ENCODE peak calls at places on chromosomes 16 and 17, in four cellular contexts. A, M, K and T are unnamed samples.

GRCh38 chr16:2333772-2334379 is 6.7 kb downstream of the ABCA3 start:
- DNase-seq in A (no peak), M (no peak), K (no peak), T (no peak)

GRCh38 chr17:40109471-40109824 is 9.1 kb upstream of the NR1D1 start:
- DNase-seq in A (no peak), M (no peak), K (no peak), T (no peak)

GRCh38 chr16:9003322-9003721 is 39.6 kb upstream of the USP7 start:
- DNase-seq in A (no peak), M (peak), K (no peak), T (no peak)

GRCh38 chr16:70529051-70529777 is 5.6 kb downstream of the SF3B3 start:
- DNase-seq in A (no peak), M (no peak), K (peak), T (no peak)

GRCh38 chr16:88552166-88552565 is 18.0 kb upstream of the ZC3H18 start:
- DNase-seq in A (no peak), M (no peak), K (no peak), T (no peak)

GRCh38 chr17:77666881-77667395 is 291.6 kb upstream of the TNRC6C start:
- DNase-seq in A (no peak), M (no peak), K (peak), T (no peak)

GRCh38 chr17:73474370-73474988 is 162.7 kb upstream of the CDC42EP4 start:
- DNase-seq in A (peak), M (peak), K (no peak), T (no peak)

GRCh38 chr17:32684087-32684828 is 192.7 kb downstream of the MYO1D start:
- DNase-seq in A (no peak), M (no peak), K (no peak), T (no peak)

GRCh38 chr16:85197611-85198566 is 85.6 kb upstream of the CIBAR2 start:
- DNase-seq in A (no peak), M (no peak), K (no peak), T (no peak)

GRCh38 chr17:70608957-70609356 is 439.6 kb downstream of the KCNJ2 start:
- DNase-seq in A (no peak), M (no peak), K (no peak), T (no peak)

GRCh38 chr17:80676564-80676963 is 131.9 kb downstream of the RPTOR start:
- DNase-seq in A (no peak), M (no peak), K (no peak), T (no peak)

GRCh38 chr17:66942453-66943264 is 21.8 kb upstream of the CACNG4 start:
- DNase-seq in A (no peak), M (no peak), K (no peak), T (no peak)

GRCh38 chr17:16989230-16989952 is 17.5 kb upstream of the TNFRSF13B start:
- DNase-seq in A (no peak), M (no peak), K (no peak), T (no peak)

GRCh38 chr16:87979352-87979751 is 28.1 kb downstream of the BANP start:
- DNase-seq in A (no peak), M (peak), K (no peak), T (no peak)

GRCh38 chr17:17876959-17877547 is 40.3 kb upstream of the SREBF1 start:
- DNase-seq in A (no peak), M (peak), K (no peak), T (no peak)

GRCh38 chr17:47266782-47267181 is 13.2 kb downstream of the ITGB3 start:
- DNase-seq in A (no peak), M (no peak), K (no peak), T (no peak)

GRCh38 chr16:80656731-80657150 is 115.9 kb downstream of the DYNLRB2 start:
- DNase-seq in A (no peak), M (no peak), K (peak), T (no peak)

GRCh38 chr17:65941500-65941899 is 250.4 kb downstream of the CEP112 start:
- DNase-seq in A (no peak), M (no peak), K (no peak), T (no peak)

GRCh38 chr17:57921342-57921741 is 33.9 kb downstream of the CUEDC1 start:
- DNase-seq in A (no peak), M (no peak), K (no peak), T (no peak)

GRCh38 chr16:81649561-81649960 is 129.5 kb upstream of the PLCG2 start:
- DNase-seq in A (no peak), M (no peak), K (no peak), T (no peak)

GRCh38 chr17:3890082-3890892 is 2.6 kb downstream of the CAMKK1 start:
- DNase-seq in A (no peak), M (peak), K (no peak), T (no peak)

GRCh38 chr17:8480011-8480976 is 44.6 kb downstream of the NDEL1 start:
- DNase-seq in A (no peak), M (no peak), K (no peak), T (no peak)

GRCh38 chr17:33442320-33442719 is 149.2 kb upstream of the ASIC2 start:
- DNase-seq in A (no peak), M (no peak), K (no peak), T (no peak)

GRCh38 chr17:60630352-60630751 is 30.4 kb downstream of the PPM1D start:
- DNase-seq in A (peak), M (no peak), K (no peak), T (no peak)

GRCh38 chr17:49618112-49618611 is 42.5 kb downstream of the NXPH3 start:
- DNase-seq in A (no peak), M (no peak), K (no peak), T (no peak)

GRCh38 chr16:74738816-74739215 is 35.8 kb downstream of the FA2H start:
- DNase-seq in A (no peak), M (no peak), K (no peak), T (no peak)

GRCh38 chr16:79437764-79438728 is 162.5 kb downstream of the MAF start:
- DNase-seq in A (peak), M (no peak), K (no peak), T (peak)

GRCh38 chr17:35315283-35315682 is 58.1 kb downstream of the SLFN11 start:
- DNase-seq in A (no peak), M (no peak), K (no peak), T (no peak)

GRCh38 chr16:29804455-29805231 is 1.7 kb upstream of the MAZ start:
- DNase-seq in A (peak), M (peak), K (no peak), T (no peak)

GRCh38 chr17:76248013-76248782 is 7.9 kb upstream of the RNF157 start:
- DNase-seq in A (no peak), M (peak), K (no peak), T (no peak)

GRCh38 chr16:1366060-1366711 is 14.5 kb downstream of the GNPTG start:
- DNase-seq in A (no peak), M (no peak), K (no peak), T (no peak)